ENCODE peak calls at places on chromosomes 3 and 15, in ten cellular contexts. A is Calu3, M is RWPE1, K is heart left ventricle, R is EH, V is activated T-cell treated with anti-CD3 and anti-CD28 coated beads for 1 hour, D is heart right ventricle, Y is iris pigment epithelial cell, N is amniotic stem cell, O is nephron progenitor cell. J is an unnamed sample.
A peak's percentile ranks its signal among the peaks of the same experiment; 100 is the strongest.

GRCh38 chr15:34366271-34367043 is 539 bp downstream of the LPCAT4 start:
- DNase-seq in A (peak; percentile 49), M (peak; percentile 78), K (peak; percentile 81), R (peak; percentile 67), V (peak; percentile 28), D (peak; percentile 77), Y (peak; percentile 20), N (peak; percentile 15), O (peak; percentile 79), J (peak; percentile 72)

GRCh38 chr3:39138804-39139415 is 14.5 kb downstream of the CSRNP1 start:
- DNase-seq in A (no peak), M (no peak), K (peak; percentile 82), R (no peak), V (no peak), D (peak; percentile 69), Y (peak; percentile 51), N (no peak), O (no peak), J (peak; percentile 79)

GRCh38 chr3:161920196-161920595 is 423.6 kb downstream of the OTOL1 start:
- DNase-seq in A (no peak), M (no peak), K (no peak), R (peak; percentile 72), V (no peak), D (no peak), Y (peak; percentile 22), N (no peak), O (no peak), J (no peak)

GRCh38 chr3:186915808-186916796 is 14.2 kb upstream of the ST6GAL1 start:
- DNase-seq in A (no peak), M (peak; percentile 42), K (no peak), R (no peak), V (no peak), D (no peak), Y (no peak), N (no peak), O (no peak), J (peak; percentile 78)

GRCh38 chr3:40741729-40742128 is 217.0 kb downstream of the ZNF621 start:
- DNase-seq in A (no peak), M (no peak), K (no peak), R (peak; percentile 2), V (no peak), D (no peak), Y (peak; percentile 59), N (no peak), O (no peak), J (peak; percentile 50)

GRCh38 chr3:152471814-152472605 is 203.3 kb downstream of the MBNL1 start:
- DNase-seq in A (peak; percentile 76), M (peak; percentile 49), K (no peak), R (peak; percentile 69), V (peak; percentile 62), D (no peak), Y (peak; percentile 64), N (peak; percentile 36), O (peak; percentile 44), J (peak; percentile 36)

GRCh38 chr15:57133127-57133968 is 214.9 kb downstream of the TCF12 start:
- DNase-seq in A (no peak), M (no peak), K (no peak), R (no peak), V (no peak), D (no peak), Y (peak; percentile 41), N (no peak), O (peak; percentile 60), J (peak; percentile 50)

GRCh38 chr15:38195191-38195901 is 57.3 kb upstream of the SPRED1 start:
- DNase-seq in A (no peak), M (no peak), K (no peak), R (no peak), V (no peak), D (no peak), Y (no peak), N (no peak), O (no peak), J (no peak)

GRCh38 chr3:52707585-52707984 is 1.7 kb downstream of the SPCS1 start:
- DNase-seq in A (no peak), M (no peak), K (no peak), R (no peak), V (no peak), D (no peak), Y (no peak), N (no peak), O (no peak), J (no peak)

GRCh38 chr15:39728844-39729243 is 53.8 kb downstream of the FSIP1 start:
- DNase-seq in A (no peak), M (no peak), K (no peak), R (peak; percentile 62), V (no peak), D (no peak), Y (peak; percentile 41), N (no peak), O (no peak), J (no peak)

GRCh38 chr15:39788800-39789565 is 6.3 kb upstream of the FSIP1 start:
- DNase-seq in A (no peak), M (no peak), K (no peak), R (peak; percentile 81), V (no peak), D (no peak), Y (peak; percentile 73), N (no peak), O (no peak), J (no peak)

GRCh38 chr3:4547799-4548198 is 54.7 kb downstream of the ITPR1 start:
- DNase-seq in A (no peak), M (no peak), K (no peak), R (no peak), V (no peak), D (no peak), Y (peak; percentile 21), N (no peak), O (no peak), J (no peak)

GRCh38 chr3:168817177-168817576 is 721.5 kb upstream of the GOLIM4 start:
- DNase-seq in A (no peak), M (no peak), K (peak; percentile 20), R (no peak), V (no peak), D (no peak), Y (no peak), N (no peak), O (no peak), J (no peak)

GRCh38 chr15:70212288-70212962 is 114.7 kb upstream of the TLE3 start:
- DNase-seq in A (no peak), M (no peak), K (no peak), R (no peak), V (no peak), D (no peak), Y (no peak), N (no peak), O (no peak), J (no peak)